ENCODE peak calls at places on chromosomes 13 and 19, in nine cellular contexts. H is cardiac muscle cell, B is H1, K is HFF-Myc, F is astrocyte of the spinal cord, G is AG09309, Q is nephron progenitor cell, C is glutamatergic neuron, A is endothelial cell. X is an unnamed sample.

GRCh38 chr13:44932171-44932849 is 57.0 kb downstream of the NUFIP1 start:
- DNase-seq in H (no peak), B (no peak), K (no peak), F (peak; percentile 43), G (peak; percentile 35), Q (no peak), C (no peak), A (no peak), X (peak; percentile 75)

GRCh38 chr13:42041017-42041683 is 7.3 kb upstream of the DGKH start:
- DNase-seq in H (peak; percentile 63), B (no peak), K (no peak), F (peak; percentile 56), G (no peak), Q (peak; percentile 58), C (peak; percentile 55), A (peak; percentile 68), X (no peak)

GRCh38 chr13:110055089-110055488 is 251.9 kb downstream of the COL4A1 start:
- DNase-seq in H (no peak), B (no peak), K (no peak), F (peak; percentile 27), G (no peak), Q (no peak), C (no peak), A (no peak), X (peak; percentile 39)

GRCh38 chr19:49125025-49125731 is 5.8 kb downstream of the PPFIA3 start:
- DNase-seq in H (no peak), B (no peak), K (no peak), F (no peak), G (no peak), Q (peak; percentile 33), C (peak; percentile 66), A (no peak), X (no peak)

GRCh38 chr19:42110658-42111057 is 21.6 kb downstream of the POU2F2 start:
- DNase-seq in H (no peak), B (no peak), K (no peak), F (no peak), G (no peak), Q (no peak), C (no peak), A (no peak), X (no peak)

GRCh38 chr13:57970404-57970803 is 338.9 kb downstream of the PCDH17 start:
- DNase-seq in H (no peak), B (no peak), K (no peak), F (no peak), G (no peak), Q (no peak), C (no peak), A (no peak), X (no peak)

GRCh38 chr19:43634516-43634876 is 5.2 kb downstream of the CADM4 start:
- DNase-seq in H (no peak), B (no peak), K (no peak), F (no peak), G (no peak), Q (no peak), C (no peak), A (no peak), X (no peak)

GRCh38 chr13:29676941-29677452 is 81.5 kb upstream of the SLC7A1 start:
- DNase-seq in H (no peak), B (no peak), K (no peak), F (peak; percentile 2), G (no peak), Q (no peak), C (no peak), A (no peak), X (peak; percentile 16)

GRCh38 chr19:50204811-50205675 is 1.6 kb downstream of the MYH14 start:
- DNase-seq in H (peak; percentile 52), B (peak; percentile 57), K (no peak), F (no peak), G (no peak), Q (peak; percentile 84), C (peak; percentile 50), A (no peak), X (no peak)

GRCh38 chr13:111233080-111233479 is 87.4 kb upstream of the TEX29 start:
- DNase-seq in H (no peak), B (no peak), K (no peak), F (no peak), G (no peak), Q (no peak), C (no peak), A (no peak), X (no peak)

GRCh38 chr19:11138659-11139526 is 16.7 kb downstream of the SPC24 start:
- DNase-seq in H (peak; percentile 42), B (no peak), K (no peak), F (peak; percentile 81), G (peak; percentile 45), Q (peak; percentile 49), C (peak; percentile 75), A (peak; percentile 47), X (peak; percentile 95)

GRCh38 chr19:2552859-2553258 is 76.9 kb downstream of the GADD45B start:
- DNase-seq in H (no peak), B (no peak), K (no peak), F (no peak), G (no peak), Q (no peak), C (no peak), A (no peak), X (no peak)

DNA sequence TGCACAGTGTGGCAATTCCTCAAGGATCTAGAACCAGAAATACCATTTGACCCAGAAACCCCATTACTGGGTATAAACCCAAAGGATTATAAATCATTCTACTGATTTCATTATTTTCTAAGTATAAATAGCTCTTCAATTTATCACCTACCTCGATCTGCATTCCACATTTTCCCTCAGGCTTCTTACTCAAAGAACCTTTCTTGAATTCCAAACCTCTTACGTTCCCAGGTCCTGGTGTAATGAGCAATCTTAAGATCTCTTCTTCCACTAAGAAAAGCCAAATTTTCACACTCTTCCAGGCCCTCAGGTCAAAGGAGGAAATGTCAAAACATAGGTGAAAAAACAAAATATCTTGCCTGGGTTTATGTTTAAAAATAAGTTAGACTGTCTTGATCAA is 237.3 kb upstream of the GPC6 start:
- DNase-seq in H (no peak), B (no peak), K (no peak), F (no peak), G (no peak), Q (no peak), C (no peak), A (no peak), X (no peak)
- TF ChIP-seq CTCF in H (no peak), B (no peak), K (no peak), F (no peak), G (no peak), Q (no peak), C (no peak), A (no peak), X (no peak)

DNA sequence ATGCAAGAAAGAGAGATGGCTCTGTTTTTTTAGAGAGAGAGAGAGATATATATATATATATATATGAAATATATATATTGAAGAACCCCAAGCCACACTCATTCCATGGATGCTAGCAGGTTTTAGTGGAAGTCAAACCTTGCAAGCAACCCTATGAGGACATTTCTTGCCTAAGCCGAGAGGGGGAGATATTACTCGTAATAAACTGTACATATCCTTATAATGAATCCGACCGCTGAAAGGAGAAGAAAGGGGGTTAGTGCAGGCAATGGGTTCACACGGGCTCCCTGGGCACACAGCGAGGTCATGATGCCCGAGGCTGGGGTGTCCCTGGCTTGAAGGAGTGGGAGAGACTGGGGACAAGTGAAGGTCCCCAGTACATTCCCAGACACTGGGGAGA is 78.3 kb downstream of the IER2 start:
- DNase-seq in H (no peak), B (no peak), K (no peak), F (no peak), G (no peak), Q (no peak), C (no peak), A (no peak), X (no peak)
- TF ChIP-seq CTCF in H (no peak), B (no peak), K (no peak), F (no peak), G (no peak), Q (no peak), C (no peak), A (no peak), X (no peak)

GRCh38 chr19:6048808-6049405 is 61.4 kb downstream of the RFX2 start:
- DNase-seq in H (peak; percentile 83), B (no peak), K (no peak), F (peak; percentile 71), G (no peak), Q (peak; percentile 82), C (peak; percentile 82), A (peak; percentile 78), X (peak; percentile 86)

GRCh38 chr19:6045108-6045507 is 65.2 kb downstream of the RFX2 start:
- DNase-seq in H (no peak), B (no peak), K (no peak), F (no peak), G (no peak), Q (no peak), C (no peak), A (no peak), X (no peak)

GRCh38 chr19:6047256-6047655 is 63.0 kb downstream of the RFX2 start:
- DNase-seq in H (no peak), B (no peak), K (no peak), F (no peak), G (no peak), Q (no peak), C (no peak), A (no peak), X (no peak)

GRCh38 chr19:6048348-6048747 is 62.0 kb downstream of the RFX2 start:
- DNase-seq in H (no peak), B (no peak), K (no peak), F (no peak), G (no peak), Q (no peak), C (no peak), A (no peak), X (no peak)

GRCh38 chr19:6047741-6048231 is 62.5 kb downstream of the RFX2 start:
- DNase-seq in H (peak; percentile 70), B (no peak), K (no peak), F (peak; percentile 49), G (no peak), Q (peak; percentile 49), C (peak; percentile 64), A (peak; percentile 67), X (peak; percentile 72)
- TF ChIP-seq CTCF in H (peak; percentile 78), B (peak; percentile 99), K (peak; percentile 73), F (peak; percentile 87), G (peak; percentile 86), Q (peak; percentile 72), C (no peak), A (peak; percentile 69), X (peak; percentile 96)

GRCh38 chr13:43304449-43304848 is 281.1 kb downstream of the DNAJC15 start:
- DNase-seq in H (no peak), B (no peak), K (no peak), F (no peak), G (no peak), Q (no peak), C (no peak), A (no peak), X (no peak)

GRCh38 chr13:43301341-43301969 is 278.1 kb downstream of the DNAJC15 start:
- DNase-seq in H (no peak), B (no peak), K (no peak), F (no peak), G (no peak), Q (no peak), C (no peak), A (no peak), X (peak; percentile 56)

GRCh38 chr13:43305416-43305815 is 282.0 kb downstream of the DNAJC15 start:
- DNase-seq in H (no peak), B (no peak), K (no peak), F (no peak), G (no peak), Q (no peak), C (no peak), A (no peak), X (no peak)

GRCh38 chr13:43304945-43305344 is 281.6 kb downstream of the DNAJC15 start:
- DNase-seq in H (no peak), B (no peak), K (no peak), F (no peak), G (no peak), Q (no peak), C (no peak), A (no peak), X (no peak)

GRCh38 chr13:43303040-43303729 is 279.8 kb downstream of the DNAJC15 start:
- DNase-seq in H (peak; percentile 93), B (peak; percentile 38), K (peak; percentile 59), F (peak; percentile 72), G (no peak), Q (peak; percentile 44), C (peak; percentile 64), A (peak; percentile 59), X (peak; percentile 65)
- TF ChIP-seq CTCF in H (peak; percentile 64), B (peak; percentile 74), K (peak; percentile 57), F (peak; percentile 71), G (peak; percentile 47), Q (peak; percentile 56), C (peak; percentile 16), A (no peak), X (peak; percentile 62)